ENCODE peak calls at places on chromosomes 11 and 22, in nine cellular contexts. V, Z, U, G, R, Y, L, A and K are unnamed samples.

GRCh38 chr22:49962751-49963646 is 2.4 kb downstream of the PIM3 start:
- DNase-seq in G (peak), L (no peak), V (no peak), A (no peak), U (no peak), Z (no peak), Y (no peak), R (no peak), K (no peak)

GRCh38 chr11:72441647-72442267 is 7.4 kb upstream of the CLPB start:
- DNase-seq in U (no peak), Y (no peak), L (no peak), V (no peak), A (no peak), G (no peak), R (peak), Z (no peak), K (no peak)

GRCh38 chr22:29661355-29661754 is 57.9 kb downstream of the NF2 start:
- DNase-seq in R (no peak), L (no peak), Z (no peak), Y (no peak), V (no peak), G (no peak), A (no peak), U (no peak), K (no peak)

GRCh38 chr22:25919452-25919851 is 177.5 kb downstream of the MYO18B start:
- DNase-seq in U (no peak), A (no peak), Y (no peak), G (no peak), L (peak), R (no peak), Z (no peak), V (no peak), K (no peak)

GRCh38 chr11:105524286-105524685 is 85.6 kb upstream of the GRIA4 start:
- DNase-seq in A (no peak), G (no peak), R (no peak), V (no peak), L (no peak), U (no peak), Y (no peak), Z (no peak), K (no peak)

GRCh38 chr22:21447694-21448402 is 19.3 kb upstream of the TMEM191C start:
- DNase-seq in Y (no peak), G (no peak), Z (no peak), U (no peak), R (no peak), A (no peak), V (no peak), L (no peak), K (no peak)

GRCh38 chr22:35306350-35306967 is 6.8 kb downstream of the TOM1 start:
- DNase-seq in G (no peak), L (no peak), R (no peak), U (no peak), V (no peak), A (no peak), Z (no peak), Y (no peak), K (no peak)

GRCh38 chr11:65574147-65574962 is 1.5 kb upstream of the EHBP1L1 start:
- DNase-seq in R (peak), Y (peak), L (peak), G (peak), U (peak), V (peak), A (peak), Z (peak), K (peak)

GRCh38 chr22:32226236-32227119 is 21.6 kb upstream of the RFPL2 start:
- DNase-seq in Z (no peak), L (no peak), V (no peak), G (no peak), A (no peak), Y (no peak), U (no peak), R (no peak), K (no peak)

GRCh38 chr11:128621491-128622136 is 34.3 kb upstream of the ETS1 start:
- DNase-seq in L (no peak), Z (peak), Y (peak), V (no peak), U (no peak), G (no peak), R (peak), A (no peak), K (no peak)

GRCh38 chr11:131378931-131379330 is 8.5 kb downstream of the NTM start:
- DNase-seq in V (no peak), Z (no peak), Y (no peak), A (no peak), R (no peak), L (no peak), G (no peak), U (no peak), K (no peak)

GRCh38 chr22:43385770-43386641 is 25.8 kb upstream of the MPPED1 start:
- DNase-seq in V (peak), U (peak), A (peak), R (peak), G (peak), Y (peak), Z (peak), L (peak), K (peak)

GRCh38 chr11:81915045-81915444 is 818.6 kb downstream of the FAM181B start:
- DNase-seq in G (no peak), Z (no peak), A (no peak), V (no peak), Y (no peak), R (no peak), L (no peak), U (no peak), K (no peak)

GRCh38 chr22:50581950-50582561 is 593 bp downstream of the CHKB start:
- DNase-seq in U (no peak), G (peak), R (no peak), L (no peak), A (peak), Z (no peak), Y (no peak), V (no peak), K (no peak)

GRCh38 chr22:49953027-49953679 is 7.4 kb upstream of the PIM3 start:
- DNase-seq in R (no peak), Y (no peak), G (no peak), A (no peak), L (no peak), Z (no peak), V (no peak), U (no peak), K (no peak)

GRCh38 chr11:85459304-85459703 is 167.8 kb downstream of the DLG2 start:
- DNase-seq in Y (no peak), V (no peak), U (no peak), L (no peak), Z (no peak), G (no peak), A (no peak), R (no peak), K (no peak)

GRCh38 chr11:94326947-94327346 is 22.6 kb downstream of the IZUMO1R start:
- DNase-seq in A (no peak), Y (no peak), V (no peak), U (no peak), G (no peak), R (no peak), L (no peak), Z (no peak), K (no peak)

GRCh38 chr22:24066260-24066659 is 55.2 kb downstream of the CABIN1 start:
- DNase-seq in R (no peak), A (no peak), V (no peak), Z (no peak), L (no peak), G (no peak), U (no peak), Y (no peak), K (no peak)

GRCh38 chr22:27835446-27835845 is 33.9 kb upstream of the MN1 start:
- DNase-seq in Y (no peak), G (no peak), L (no peak), Z (no peak), R (peak), V (no peak), A (no peak), U (no peak), K (no peak)